ENCODE peak calls at places on chromosomes 1 and 21, in seven cellular contexts. One of them, this sample, is unnamed.

GRCh38 chr1:229437443-229437842 is 3.5 kb upstream of the ACTA1 start:
- DNase-seq in stomach: no peak
- DNase-seq in epithelial cell of esophagus: no peak
- DNase-seq in left ventricle myocardium inferior: no peak
- DNase-seq in cardiac muscle cell: no peak
- DNase-seq in fibroblast of the aortic adventitia: peak
- DNase-seq in astrocyte: peak
- DNase-seq in this sample: no peak

GRCh38 chr21:31193761-31194160 is 150.3 kb downstream of the TIAM1 start:
- DNase-seq in cardiac muscle cell: no peak
- DNase-seq in epithelial cell of esophagus: no peak
- DNase-seq in left ventricle myocardium inferior: no peak
- DNase-seq in stomach: no peak
- DNase-seq in fibroblast of the aortic adventitia: no peak
- DNase-seq in astrocyte: no peak
- DNase-seq in this sample: no peak

GRCh38 chr1:100400332-100400933 is 48.1 kb downstream of the CDC14A start:
- DNase-seq in astrocyte: no peak
- DNase-seq in stomach: peak
- DNase-seq in left ventricle myocardium inferior: peak
- DNase-seq in fibroblast of the aortic adventitia: no peak
- DNase-seq in epithelial cell of esophagus: no peak
- DNase-seq in cardiac muscle cell: no peak
- DNase-seq in this sample: peak

GRCh38 chr1:176934370-176934769 is 230.1 kb downstream of the ASTN1 start:
- DNase-seq in left ventricle myocardium inferior: no peak
- DNase-seq in epithelial cell of esophagus: no peak
- DNase-seq in fibroblast of the aortic adventitia: no peak
- DNase-seq in cardiac muscle cell: no peak
- DNase-seq in astrocyte: no peak
- DNase-seq in stomach: no peak
- DNase-seq in this sample: no peak

GRCh38 chr1:196659471-196659870 is 7.6 kb downstream of the CFH start:
- DNase-seq in left ventricle myocardium inferior: no peak
- DNase-seq in epithelial cell of esophagus: no peak
- DNase-seq in stomach: no peak
- DNase-seq in fibroblast of the aortic adventitia: no peak
- DNase-seq in cardiac muscle cell: no peak
- DNase-seq in astrocyte: no peak
- DNase-seq in this sample: peak

GRCh38 chr1:160108888-160109662 is 6.5 kb upstream of the ATP1A2 start:
- DNase-seq in cardiac muscle cell: peak
- DNase-seq in astrocyte: peak
- DNase-seq in fibroblast of the aortic adventitia: peak
- DNase-seq in left ventricle myocardium inferior: no peak
- DNase-seq in stomach: no peak
- DNase-seq in epithelial cell of esophagus: peak
- DNase-seq in this sample: peak

GRCh38 chr1:63969461-63969893 is 195.7 kb downstream of the ROR1 start:
- DNase-seq in cardiac muscle cell: no peak
- DNase-seq in astrocyte: peak
- DNase-seq in stomach: no peak
- DNase-seq in fibroblast of the aortic adventitia: no peak
- DNase-seq in left ventricle myocardium inferior: no peak
- DNase-seq in epithelial cell of esophagus: peak
- DNase-seq in this sample: no peak

GRCh38 chr1:228794173-228794572 is 58.9 kb downstream of the RHOU start:
- DNase-seq in epithelial cell of esophagus: no peak
- DNase-seq in fibroblast of the aortic adventitia: peak
- DNase-seq in left ventricle myocardium inferior: no peak
- DNase-seq in astrocyte: peak
- DNase-seq in cardiac muscle cell: no peak
- DNase-seq in stomach: no peak
- DNase-seq in this sample: peak

GRCh38 chr1:117010310-117010969 is 8.9 kb downstream of the CD101 start:
- DNase-seq in fibroblast of the aortic adventitia: no peak
- DNase-seq in left ventricle myocardium inferior: no peak
- DNase-seq in cardiac muscle cell: no peak
- DNase-seq in epithelial cell of esophagus: no peak
- DNase-seq in stomach: no peak
- DNase-seq in astrocyte: no peak
- DNase-seq in this sample: no peak

GRCh38 chr1:101237229-101237837 is 514 bp downstream of the S1PR1 start:
- DNase-seq in epithelial cell of esophagus: peak
- DNase-seq in astrocyte: peak
- DNase-seq in fibroblast of the aortic adventitia: peak
- DNase-seq in stomach: no peak
- DNase-seq in cardiac muscle cell: peak
- DNase-seq in left ventricle myocardium inferior: no peak
- DNase-seq in this sample: peak

GRCh38 chr1:155057788-155058211 is 5.7 kb upstream of the EFNA4 start:
- DNase-seq in astrocyte: no peak
- DNase-seq in epithelial cell of esophagus: no peak
- DNase-seq in fibroblast of the aortic adventitia: no peak
- DNase-seq in left ventricle myocardium inferior: no peak
- DNase-seq in stomach: no peak
- DNase-seq in cardiac muscle cell: no peak
- DNase-seq in this sample: no peak

GRCh38 chr21:32246571-32246970 is 32.3 kb downstream of the MIS18A start:
- DNase-seq in fibroblast of the aortic adventitia: no peak
- DNase-seq in cardiac muscle cell: no peak
- DNase-seq in left ventricle myocardium inferior: no peak
- DNase-seq in epithelial cell of esophagus: no peak
- DNase-seq in stomach: no peak
- DNase-seq in astrocyte: no peak
- DNase-seq in this sample: no peak

GRCh38 chr1:219542828-219543518 is 69.9 kb downstream of the ZC3H11B start:
- DNase-seq in epithelial cell of esophagus: peak
- DNase-seq in fibroblast of the aortic adventitia: peak
- DNase-seq in stomach: no peak
- DNase-seq in left ventricle myocardium inferior: no peak
- DNase-seq in cardiac muscle cell: no peak
- DNase-seq in astrocyte: peak
- DNase-seq in this sample: peak

GRCh38 chr1:211726467-211726866 is 51.0 kb upstream of the NEK2 start:
- DNase-seq in stomach: no peak
- DNase-seq in cardiac muscle cell: no peak
- DNase-seq in left ventricle myocardium inferior: no peak
- DNase-seq in epithelial cell of esophagus: no peak
- DNase-seq in fibroblast of the aortic adventitia: no peak
- DNase-seq in astrocyte: no peak
- DNase-seq in this sample: no peak

GRCh38 chr1:206489980-206490534 is 17.3 kb upstream of the RASSF5 start:
- DNase-seq in epithelial cell of esophagus: peak
- DNase-seq in left ventricle myocardium inferior: peak
- DNase-seq in stomach: peak
- DNase-seq in cardiac muscle cell: peak
- DNase-seq in fibroblast of the aortic adventitia: peak
- DNase-seq in astrocyte: peak
- DNase-seq in this sample: peak

GRCh38 chr1:169312084-169312954 is 55.3 kb downstream of the NME7 start:
- DNase-seq in astrocyte: peak
- DNase-seq in left ventricle myocardium inferior: no peak
- DNase-seq in stomach: no peak
- DNase-seq in epithelial cell of esophagus: peak
- DNase-seq in cardiac muscle cell: no peak
- DNase-seq in fibroblast of the aortic adventitia: peak
- DNase-seq in this sample: peak

GRCh38 chr1:15994081-15994480 is 10.0 kb upstream of the SRARP start:
- DNase-seq in astrocyte: no peak
- DNase-seq in stomach: no peak
- DNase-seq in cardiac muscle cell: no peak
- DNase-seq in fibroblast of the aortic adventitia: no peak
- DNase-seq in left ventricle myocardium inferior: no peak
- DNase-seq in epithelial cell of esophagus: no peak
- DNase-seq in this sample: no peak

GRCh38 chr1:85200870-85201339 is at the start of gene SYDE2:
- DNase-seq in epithelial cell of esophagus: peak
- DNase-seq in left ventricle myocardium inferior: peak
- DNase-seq in fibroblast of the aortic adventitia: peak
- DNase-seq in astrocyte: peak
- DNase-seq in cardiac muscle cell: peak
- DNase-seq in stomach: peak
- DNase-seq in this sample: peak
- TF ChIP-seq CTCF in epithelial cell of esophagus: no peak
- TF ChIP-seq CTCF in left ventricle myocardium inferior: no peak
- TF ChIP-seq CTCF in fibroblast of the aortic adventitia: no peak
- TF ChIP-seq CTCF in astrocyte: no peak
- TF ChIP-seq CTCF in cardiac muscle cell: no peak
- TF ChIP-seq CTCF in stomach: no peak
- TF ChIP-seq CTCF in this sample: no peak

GRCh38 chr1:198363752-198364151 is 176.7 kb downstream of the ATP6V1G3 start:
- DNase-seq in astrocyte: no peak
- DNase-seq in left ventricle myocardium inferior: no peak
- DNase-seq in epithelial cell of esophagus: no peak
- DNase-seq in stomach: no peak
- DNase-seq in fibroblast of the aortic adventitia: no peak
- DNase-seq in cardiac muscle cell: no peak
- DNase-seq in this sample: no peak
- H3K4me3 ChIP-seq in astrocyte: no peak
- H3K4me3 ChIP-seq in left ventricle myocardium inferior: no peak
- H3K4me3 ChIP-seq in epithelial cell of esophagus: no peak
- H3K4me3 ChIP-seq in stomach: no peak
- H3K4me3 ChIP-seq in fibroblast of the aortic adventitia: no peak
- H3K4me3 ChIP-seq in cardiac muscle cell: no peak
- H3K4me3 ChIP-seq in this sample: no peak

GRCh38 chr21:35932232-35932911 is 128.0 kb downstream of the SETD4 start:
- DNase-seq in cardiac muscle cell: peak
- DNase-seq in astrocyte: peak
- DNase-seq in fibroblast of the aortic adventitia: peak
- DNase-seq in epithelial cell of esophagus: peak
- DNase-seq in stomach: no peak
- DNase-seq in left ventricle myocardium inferior: peak
- DNase-seq in this sample: peak

GRCh38 chr21:35933466-35933865 is 126.9 kb downstream of the SETD4 start:
- DNase-seq in stomach: no peak
- DNase-seq in fibroblast of the aortic adventitia: peak
- DNase-seq in epithelial cell of esophagus: peak
- DNase-seq in left ventricle myocardium inferior: peak
- DNase-seq in cardiac muscle cell: no peak
- DNase-seq in astrocyte: peak
- DNase-seq in this sample: peak
- TF ChIP-seq CTCF in stomach: no peak
- TF ChIP-seq CTCF in fibroblast of the aortic adventitia: peak
- TF ChIP-seq CTCF in epithelial cell of esophagus: no peak
- TF ChIP-seq CTCF in left ventricle myocardium inferior: peak
- TF ChIP-seq CTCF in cardiac muscle cell: peak
- TF ChIP-seq CTCF in astrocyte: peak
- TF ChIP-seq CTCF in this sample: peak

DNA sequence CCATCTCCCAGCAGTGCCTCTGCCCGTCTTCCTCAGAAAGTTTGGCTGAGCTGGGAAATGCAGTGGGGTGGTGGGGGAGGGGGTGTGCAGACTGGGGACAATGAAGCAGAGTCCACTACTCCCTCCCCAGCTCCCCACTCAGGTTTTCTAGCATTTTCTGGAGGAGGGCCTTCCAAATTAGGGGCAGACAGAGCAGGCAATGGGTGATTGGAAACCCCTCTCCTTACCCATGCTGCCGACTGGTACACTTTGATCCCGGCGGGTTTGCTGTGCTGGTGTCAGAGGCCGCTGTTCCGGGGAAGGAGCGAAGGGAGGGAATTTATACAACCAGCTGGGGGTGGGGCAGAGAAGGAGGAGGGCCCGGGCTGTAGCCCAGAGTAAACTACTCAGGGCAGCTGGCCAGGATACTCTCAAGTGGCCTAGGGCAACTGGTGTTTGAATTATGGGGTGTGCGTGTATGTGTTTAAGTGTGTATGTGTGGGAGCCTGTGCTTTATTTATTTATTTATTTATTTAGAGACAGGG is at the start of gene SELENBP1:
- DNase-seq in fibroblast of the aortic adventitia: peak
- DNase-seq in epithelial cell of esophagus: peak
- DNase-seq in left ventricle myocardium inferior: peak
- DNase-seq in cardiac muscle cell: peak
- DNase-seq in stomach: peak
- DNase-seq in astrocyte: peak
- DNase-seq in this sample: peak
- H3K4me3 ChIP-seq in fibroblast of the aortic adventitia: peak
- H3K4me3 ChIP-seq in epithelial cell of esophagus: peak
- H3K4me3 ChIP-seq in left ventricle myocardium inferior: peak
- H3K4me3 ChIP-seq in cardiac muscle cell: peak
- H3K4me3 ChIP-seq in stomach: peak
- H3K4me3 ChIP-seq in astrocyte: peak
- H3K4me3 ChIP-seq in this sample: peak

GRCh38 chr1:149962736-149963135 is 26.1 kb upstream of the MTMR11 start:
- DNase-seq in fibroblast of the aortic adventitia: no peak
- DNase-seq in epithelial cell of esophagus: no peak
- DNase-seq in cardiac muscle cell: no peak
- DNase-seq in astrocyte: peak
- DNase-seq in left ventricle myocardium inferior: no peak
- DNase-seq in stomach: no peak
- DNase-seq in this sample: no peak

GRCh38 chr1:149965440-149965839 is 28.8 kb upstream of the MTMR11 start:
- DNase-seq in epithelial cell of esophagus: peak
- DNase-seq in left ventricle myocardium inferior: no peak
- DNase-seq in stomach: no peak
- DNase-seq in fibroblast of the aortic adventitia: no peak
- DNase-seq in astrocyte: no peak
- DNase-seq in cardiac muscle cell: no peak
- DNase-seq in this sample: no peak

GRCh38 chr1:149963358-149963757 is 26.7 kb upstream of the MTMR11 start:
- DNase-seq in epithelial cell of esophagus: peak
- DNase-seq in cardiac muscle cell: no peak
- DNase-seq in fibroblast of the aortic adventitia: no peak
- DNase-seq in left ventricle myocardium inferior: no peak
- DNase-seq in stomach: no peak
- DNase-seq in astrocyte: no peak
- DNase-seq in this sample: no peak

GRCh38 chr1:149966405-149966804 is 29.7 kb upstream of the MTMR11 start:
- DNase-seq in stomach: no peak
- DNase-seq in cardiac muscle cell: no peak
- DNase-seq in left ventricle myocardium inferior: no peak
- DNase-seq in epithelial cell of esophagus: no peak
- DNase-seq in fibroblast of the aortic adventitia: no peak
- DNase-seq in astrocyte: no peak
- DNase-seq in this sample: no peak

DNA sequence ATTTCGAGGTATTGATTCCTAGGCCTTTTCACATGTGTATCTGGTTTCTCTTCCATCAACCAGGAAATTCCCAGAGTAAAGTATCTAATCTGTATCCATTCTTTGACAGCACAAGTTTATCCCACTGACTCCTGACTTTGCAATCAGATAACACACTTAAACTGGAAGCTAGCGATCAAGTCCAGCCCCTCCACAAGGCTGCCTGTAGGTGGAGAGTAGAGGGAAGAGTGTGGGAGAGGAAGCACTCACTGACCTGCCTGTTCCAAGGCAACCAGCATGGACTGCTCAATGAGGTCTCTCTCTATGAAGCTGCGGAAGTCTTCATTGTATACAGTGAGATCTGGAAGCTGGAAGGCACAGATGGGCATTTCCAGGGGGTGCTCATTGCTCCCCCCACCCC is 30.4 kb upstream of the MTMR11 start:
- DNase-seq in epithelial cell of esophagus: no peak
- DNase-seq in astrocyte: no peak
- DNase-seq in fibroblast of the aortic adventitia: no peak
- DNase-seq in stomach: no peak
- DNase-seq in cardiac muscle cell: no peak
- DNase-seq in left ventricle myocardium inferior: no peak
- DNase-seq in this sample: no peak
- TF ChIP-seq CTCF in epithelial cell of esophagus: no peak
- TF ChIP-seq CTCF in astrocyte: no peak
- TF ChIP-seq CTCF in fibroblast of the aortic adventitia: no peak
- TF ChIP-seq CTCF in stomach: no peak
- TF ChIP-seq CTCF in cardiac muscle cell: no peak
- TF ChIP-seq CTCF in left ventricle myocardium inferior: no peak
- TF ChIP-seq CTCF in this sample: no peak